ENCODE peak calls at places on chromosome 4, in four cellular contexts. J is A549, S is K562, X is GM12878. W is an unnamed sample.
A peak's percentile ranks its signal among the peaks of the same experiment; 100 is the strongest.

GRCh38 chr4:57061395-57061794 is 48.8 kb downstream of the IGFBP7 start:
- DNase-seq in J (no peak), S (no peak), X (no peak), W (peak; percentile 70)

GRCh38 chr4:175536852-175537453 is 275.1 kb downstream of the GPM6A start:
- DNase-seq in J (peak; percentile 26), S (peak; percentile 22), X (peak; percentile 7), W (peak; percentile 62)

GRCh38 chr4:24248674-24249644 is 335.4 kb downstream of the DHX15 start:
- DNase-seq in J (no peak), S (no peak), X (no peak), W (no peak)

GRCh38 chr4:42150653-42151567 is 1.5 kb downstream of the BEND4 start:
- DNase-seq in J (no peak), S (no peak), X (no peak), W (no peak)

GRCh38 chr4:105306158-105306781 is 159.6 kb downstream of the TET2 start:
- DNase-seq in J (no peak), S (no peak), X (peak; percentile 91), W (no peak)

GRCh38 chr4:23881674-23882337 is 8.0 kb downstream of the PPARGC1A start:
- DNase-seq in J (no peak), S (no peak), X (no peak), W (no peak)

GRCh38 chr4:9901262-9901661 is 119.8 kb downstream of the DRD5 start:
- DNase-seq in J (no peak), S (no peak), X (no peak), W (no peak)

GRCh38 chr4:165048170-165048569 is 5.5 kb upstream of the TRIM75 start:
- DNase-seq in J (no peak), S (no peak), X (no peak), W (no peak)

GRCh38 chr4:23959401-23960148 is 69.7 kb upstream of the PPARGC1A start:
- DNase-seq in J (no peak), S (no peak), X (no peak), W (no peak)

GRCh38 chr4:126265880-126266279 is 951.1 kb downstream of the FAT4 start:
- DNase-seq in J (no peak), S (no peak), X (no peak), W (peak; percentile 15)

GRCh38 chr4:177948853-177949252 is 506.6 kb upstream of the AGA start:
- DNase-seq in J (no peak), S (no peak), X (no peak), W (no peak)

GRCh38 chr4:65893957-65894755 is 223.9 kb upstream of the EPHA5 start:
- DNase-seq in J (no peak), S (no peak), X (no peak), W (no peak)

GRCh38 chr4:98204236-98204553 is 57.0 kb upstream of the RAP1GDS1 start:
- DNase-seq in J (no peak), S (no peak), X (peak; percentile 19), W (no peak)

GRCh38 chr4:57080781-57081650 is 29.2 kb downstream of the IGFBP7 start:
- DNase-seq in J (no peak), S (no peak), X (no peak), W (peak; percentile 98)

GRCh38 chr4:88244821-88245579 is 39.4 kb downstream of the PPM1K start:
- DNase-seq in J (no peak), S (no peak), X (no peak), W (no peak)

GRCh38 chr4:41052287-41052686 is 162.1 kb downstream of the APBB2 start:
- DNase-seq in J (no peak), S (no peak), X (no peak), W (no peak)

GRCh38 chr4:176439611-176440010 is 119.8 kb downstream of the SPCS3 start:
- DNase-seq in J (no peak), S (no peak), X (no peak), W (no peak)

GRCh38 chr4:121380448-121381147 is at the start of gene QRFPR:
- DNase-seq in J (no peak), S (no peak), X (no peak), W (no peak)

GRCh38 chr4:123291329-123291728 is 105.3 kb upstream of the SPRY1 start:
- DNase-seq in J (no peak), S (no peak), X (no peak), W (no peak)

DNA sequence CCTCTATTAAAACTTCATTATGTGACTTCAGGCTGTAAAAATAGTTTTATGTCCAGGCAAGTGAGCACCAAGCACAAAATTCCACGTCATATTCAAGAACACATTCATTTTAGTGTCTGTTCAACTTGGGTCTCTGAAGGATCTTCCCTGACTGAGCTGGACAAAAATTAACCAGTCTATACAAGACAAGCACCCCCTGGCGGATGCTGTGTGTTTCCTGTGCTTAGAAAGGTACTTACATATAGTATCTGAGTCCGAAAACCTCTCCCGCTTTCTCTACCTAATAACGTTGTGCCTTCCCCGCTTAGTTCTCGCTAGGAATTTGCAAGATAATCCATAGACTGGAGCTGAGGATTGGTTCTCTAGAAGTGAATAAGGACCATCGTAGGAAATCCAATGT is 2214.5 kb upstream of the TENM3 start:
- DNase-seq in J (no peak), S (no peak), X (peak; percentile 12), W (peak; percentile 55)
- TF ChIP-seq ELK1 in J (no peak), S (no peak), X (no peak), W (no peak)

DNA sequence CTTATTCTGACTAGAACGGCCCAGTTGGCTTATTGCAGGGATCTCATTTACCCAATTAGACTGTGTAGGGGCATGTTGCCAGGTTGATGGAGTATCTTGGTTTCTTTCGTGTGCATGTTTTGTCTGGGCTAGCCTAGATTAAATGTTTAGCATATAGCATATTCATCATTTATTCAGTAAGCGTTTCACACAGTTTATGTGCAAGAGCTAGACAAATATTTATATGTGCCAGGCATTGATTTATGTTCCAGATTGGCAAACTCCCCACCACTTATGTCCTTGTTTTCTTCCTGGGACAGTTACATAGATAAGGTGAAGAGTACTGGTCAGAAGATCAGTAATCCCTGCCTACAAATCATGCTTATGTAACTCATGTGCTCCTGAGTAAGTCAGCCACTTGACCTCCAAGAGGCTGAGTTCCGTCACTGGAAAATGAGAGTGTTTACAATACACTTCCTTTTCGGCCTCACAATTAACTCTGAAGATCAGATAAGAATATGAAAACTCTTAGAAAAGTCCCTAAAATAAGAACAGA is 57.2 kb downstream of the RUFY3 start:
- DNase-seq in J (no peak), S (no peak), X (no peak), W (peak; percentile 92)
- TF ChIP-seq ELK1 in J (no peak), S (no peak), X (no peak), W (no peak)

GRCh38 chr4:181796502-181796901 is 446.7 kb upstream of the TENM3 start:
- DNase-seq in J (no peak), S (no peak), X (no peak), W (peak; percentile 79)
- TF ChIP-seq ELK1 in J (no peak), S (no peak), X (no peak), W (no peak)

GRCh38 chr4:140463182-140463581 is 34.9 kb downstream of the MGAT4D start:
- DNase-seq in J (no peak), S (no peak), X (no peak), W (no peak)
- TF ChIP-seq ELK1 in J (no peak), S (no peak), X (no peak), W (no peak)

GRCh38 chr4:7299051-7299907 is 106.9 kb downstream of the SORCS2 start:
- DNase-seq in J (no peak), S (no peak), X (no peak), W (no peak)

GRCh38 chr4:7298601-7299000 is 106.3 kb downstream of the SORCS2 start:
- DNase-seq in J (no peak), S (no peak), X (no peak), W (no peak)

GRCh38 chr4:7300711-7301095 is 108.4 kb downstream of the SORCS2 start:
- DNase-seq in J (no peak), S (no peak), X (no peak), W (no peak)

GRCh38 chr4:7301126-7301785 is 108.9 kb downstream of the SORCS2 start:
- DNase-seq in J (no peak), S (no peak), X (no peak), W (no peak)

DNA sequence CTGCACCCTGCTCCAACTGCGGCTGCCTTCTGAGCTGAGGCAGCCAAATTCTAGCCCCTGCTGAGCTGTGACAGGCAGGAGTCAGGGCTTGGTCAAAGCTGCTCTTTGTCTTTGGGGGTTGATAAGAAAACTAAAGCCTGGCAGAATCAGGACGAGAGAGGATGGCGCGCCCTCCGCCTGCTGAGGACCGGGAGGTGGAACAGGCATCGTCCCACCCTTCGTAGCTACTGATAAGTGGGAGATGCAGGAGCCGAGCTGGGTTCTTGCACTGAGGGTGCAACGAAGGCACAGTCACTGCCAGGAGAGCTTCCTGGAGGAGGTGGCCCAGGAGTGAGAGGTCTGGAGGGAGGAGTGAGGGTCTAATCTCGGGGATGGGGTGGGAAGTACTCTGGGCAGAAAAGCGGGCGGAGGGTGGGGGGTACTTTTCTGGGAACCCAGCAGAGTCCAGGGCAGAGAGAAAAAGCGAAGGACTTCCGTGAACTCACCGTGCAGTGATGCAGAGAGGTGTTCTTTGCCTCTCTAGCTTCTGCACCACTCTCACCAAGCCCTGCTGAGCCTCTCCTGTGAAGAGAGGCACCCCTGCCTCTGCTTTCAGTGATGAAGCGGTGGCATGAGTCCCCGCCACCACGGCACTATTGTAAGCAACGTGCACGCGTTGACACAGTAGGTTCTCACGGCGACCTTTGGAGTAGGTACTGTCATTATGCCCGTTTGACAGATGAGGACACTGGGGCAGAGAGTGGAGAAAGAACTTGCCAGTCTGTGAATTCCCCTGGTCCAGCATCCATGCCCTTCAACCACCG is 107.8 kb downstream of the SORCS2 start:
- DNase-seq in J (no peak), S (no peak), X (no peak), W (no peak)
- TF ChIP-seq ELK1 in J (no peak), S (no peak), X (no peak), W (no peak)

GRCh38 chr4:95857761-95858160 is 17.9 kb downstream of the PDHA2 start:
- DNase-seq in J (no peak), S (no peak), X (no peak), W (no peak)
- TF ChIP-seq ELK1 in J (no peak), S (no peak), X (no peak), W (no peak)

GRCh38 chr4:958314-958665 is 15.1 kb downstream of the DGKQ start:
- DNase-seq in J (no peak), S (no peak), X (no peak), W (no peak)
- TF ChIP-seq ELK1 in J (no peak), S (no peak), X (no peak), W (no peak)

DNA sequence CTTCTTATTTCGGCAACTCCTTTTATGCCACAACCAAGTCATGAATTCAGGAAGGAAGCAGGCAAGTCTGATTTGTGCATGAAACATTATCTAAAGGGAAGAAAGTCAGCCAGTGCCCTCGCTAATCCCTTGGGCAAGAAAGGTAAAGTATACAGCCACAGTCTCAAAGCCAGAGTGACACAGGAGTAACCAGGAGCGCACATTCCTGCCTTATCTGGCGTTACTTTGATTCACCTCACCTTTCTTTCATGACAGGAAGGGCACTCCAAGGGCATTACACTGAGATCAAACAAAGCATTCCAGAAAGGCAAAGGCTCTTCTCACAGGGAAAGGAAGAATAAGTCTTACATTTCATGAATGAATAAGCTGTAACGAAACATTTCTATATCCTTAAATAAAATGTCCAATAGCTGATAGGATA is 38.8 kb downstream of the FAT1 start:
- DNase-seq in J (no peak), S (no peak), X (no peak), W (no peak)
- TF ChIP-seq ELK1 in J (no peak), S (no peak), X (no peak), W (no peak)

GRCh38 chr4:137543650-137544049 is 11.4 kb upstream of the PCDH18 start:
- DNase-seq in J (no peak), S (no peak), X (no peak), W (no peak)
- TF ChIP-seq ELK1 in J (no peak), S (no peak), X (no peak), W (no peak)

W was measured in IMR-90.